ENCODE peak calls at places on chromosomes 3 and 15, in nine cellular contexts. Z is tibial nerve, P is transverse colon, B is ovary, W is A549, S is sigmoid colon, U is esophagus muscularis mucosa, J is H1, I is stomach. X is an unnamed sample.

GRCh38 chr3:45940004-45940780 is 3.1 kb upstream of the CXCR6 start:
- DNase-seq in Z (no peak), P (no peak), B (no peak), W (no peak), S (peak; percentile 51), U (no peak), J (no peak), I (no peak), X (no peak)

GRCh38 chr15:57866149-57866736 is 159.7 kb downstream of the POLR2M start:
- DNase-seq in Z (no peak), P (peak; percentile 76), B (peak; percentile 28), W (peak; percentile 53), S (no peak), U (peak; percentile 50), J (peak; percentile 87), I (peak; percentile 78), X (peak; percentile 66)

GRCh38 chr3:48140284-48140683 is 47.9 kb downstream of the CDC25A start:
- DNase-seq in Z (no peak), P (no peak), B (no peak), W (no peak), S (no peak), U (no peak), J (no peak), I (no peak), X (no peak)

GRCh38 chr15:96409231-96410138 is 79.0 kb downstream of the NR2F2 start:
- DNase-seq in Z (no peak), P (peak; percentile 16), B (peak; percentile 33), W (no peak), S (no peak), U (peak; percentile 86), J (peak; percentile 64), I (no peak), X (no peak)

GRCh38 chr3:113211370-113212154 is at the start of gene BOC:
- DNase-seq in Z (no peak), P (no peak), B (peak; percentile 70), W (peak; percentile 45), S (peak; percentile 77), U (peak; percentile 92), J (no peak), I (no peak), X (no peak)

GRCh38 chr3:30231277-30232141 is 374.9 kb upstream of the TGFBR2 start:
- DNase-seq in Z (no peak), P (no peak), B (no peak), W (no peak), S (no peak), U (no peak), J (no peak), I (no peak), X (no peak)

GRCh38 chr3:62823461-62824050 is 51.7 kb downstream of the CADPS start:
- DNase-seq in Z (no peak), P (no peak), B (no peak), W (no peak), S (no peak), U (no peak), J (no peak), I (no peak), X (no peak)

GRCh38 chr3:100184960-100185566 is 70.8 kb upstream of the FILIP1L start:
- DNase-seq in Z (no peak), P (no peak), B (no peak), W (no peak), S (no peak), U (no peak), J (no peak), I (no peak), X (no peak)

GRCh38 chr15:78088773-78089080 is 3.6 kb upstream of the SH2D7 start:
- DNase-seq in Z (no peak), P (peak; percentile 80), B (no peak), W (no peak), S (peak; percentile 30), U (no peak), J (no peak), I (peak; percentile 67), X (no peak)

GRCh38 chr15:80456517-80457497 is 52.6 kb downstream of the ARNT2 start:
- DNase-seq in Z (no peak), P (no peak), B (no peak), W (no peak), S (no peak), U (no peak), J (no peak), I (no peak), X (no peak)

GRCh38 chr3:158395421-158395820 is 175.6 kb upstream of the MLF1 start:
- DNase-seq in Z (no peak), P (no peak), B (no peak), W (no peak), S (no peak), U (no peak), J (no peak), I (no peak), X (no peak)

GRCh38 chr3:53809764-53810400 is 36.3 kb downstream of the CHDH start:
- DNase-seq in Z (no peak), P (no peak), B (peak; percentile 9), W (no peak), S (no peak), U (no peak), J (no peak), I (no peak), X (no peak)

GRCh38 chr3:53811143-53811915 is 34.9 kb downstream of the CHDH start:
- DNase-seq in Z (no peak), P (no peak), B (peak; percentile 10), W (no peak), S (peak; percentile 47), U (no peak), J (no peak), I (peak; percentile 22), X (no peak)

GRCh38 chr3:53813876-53814275 is 32.3 kb downstream of the CHDH start:
- DNase-seq in Z (no peak), P (no peak), B (peak; percentile 9), W (no peak), S (peak; percentile 22), U (no peak), J (no peak), I (peak; percentile 11), X (no peak)

GRCh38 chr3:53813229-53813628 is 33.0 kb downstream of the CHDH start:
- DNase-seq in Z (no peak), P (no peak), B (no peak), W (no peak), S (peak; percentile 38), U (no peak), J (no peak), I (peak; percentile 17), X (no peak)

DNA sequence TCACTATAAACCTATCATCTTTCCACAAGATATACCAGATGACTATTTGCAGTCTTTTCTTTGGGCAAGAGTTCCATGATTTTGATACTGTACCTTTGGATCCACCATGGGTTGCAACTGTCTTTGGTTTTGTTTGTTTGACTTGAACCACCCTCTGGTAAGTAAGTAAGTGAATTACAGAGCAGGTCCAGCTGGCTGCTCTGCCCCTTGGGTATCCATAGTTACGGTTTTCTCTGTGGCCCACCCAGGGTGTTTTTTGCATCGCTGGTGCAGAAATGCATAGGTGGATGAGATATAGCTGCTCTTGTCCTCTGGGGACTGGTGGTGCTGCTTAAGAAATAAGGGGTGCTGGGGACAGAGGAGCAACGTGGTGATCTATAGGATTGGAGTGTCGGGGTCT is 33.8 kb downstream of the CHDH start:
- DNase-seq in Z (no peak), P (no peak), B (no peak), W (no peak), S (peak; percentile 25), U (no peak), J (no peak), I (no peak), X (no peak)
- TF ChIP-seq EP300 in Z (no peak), P (no peak), B (no peak), W (no peak), S (no peak), U (no peak), J (no peak), I (no peak), X (no peak)

GRCh38 chr3:140760324-140761075 is 82.6 kb downstream of the TRIM42 start:
- DNase-seq in Z (no peak), P (no peak), B (no peak), W (no peak), S (no peak), U (peak; percentile 78), J (peak; percentile 19), I (no peak), X (no peak)

GRCh38 chr3:140762751-140763150 is 84.9 kb downstream of the TRIM42 start:
- DNase-seq in Z (no peak), P (no peak), B (no peak), W (no peak), S (no peak), U (no peak), J (no peak), I (no peak), X (no peak)

GRCh38 chr3:140756240-140757016 is 78.6 kb downstream of the TRIM42 start:
- DNase-seq in Z (no peak), P (no peak), B (no peak), W (no peak), S (no peak), U (no peak), J (no peak), I (no peak), X (no peak)

GRCh38 chr3:140753865-140754754 is 76.2 kb downstream of the TRIM42 start:
- DNase-seq in Z (no peak), P (no peak), B (no peak), W (no peak), S (no peak), U (no peak), J (no peak), I (no peak), X (no peak)

DNA sequence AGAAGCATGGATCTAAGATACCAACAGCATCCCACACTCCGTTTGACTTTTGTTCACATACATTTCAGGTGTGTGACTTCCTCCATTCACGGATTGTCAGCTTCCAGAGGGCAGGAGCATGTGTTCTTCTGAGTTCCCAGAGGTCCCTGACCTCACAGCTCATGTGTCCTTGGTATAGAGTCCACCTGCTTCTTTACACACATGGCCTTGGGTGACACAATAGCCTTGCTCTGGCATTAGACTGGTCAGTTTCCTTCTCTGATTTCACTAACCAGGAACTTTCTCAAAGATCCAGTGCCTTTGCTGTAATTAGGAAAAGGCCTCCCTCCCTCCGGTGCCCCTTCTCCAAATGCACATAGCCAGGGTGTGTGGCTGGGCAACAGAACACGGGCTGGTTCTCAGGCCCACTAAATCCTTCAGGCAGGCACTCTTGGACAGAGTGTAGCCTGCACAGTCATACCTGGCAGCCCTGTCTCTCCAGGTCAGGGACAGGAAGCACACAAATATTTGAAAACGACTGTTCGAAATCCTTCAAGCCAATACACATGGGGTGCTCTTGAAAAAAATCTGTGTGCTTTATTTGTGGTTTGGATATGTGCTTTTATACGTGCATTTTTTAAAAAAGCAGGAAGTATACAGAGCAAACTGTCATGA is 81.1 kb downstream of the TRIM42 start:
- DNase-seq in Z (no peak), P (no peak), B (no peak), W (no peak), S (no peak), U (peak; percentile 62), J (no peak), I (no peak), X (no peak)
- TF ChIP-seq EP300 in Z (no peak), P (no peak), B (no peak), W (no peak), S (no peak), U (no peak), J (no peak), I (no peak), X (no peak)

GRCh38 chr3:16511561-16512434 is 1.7 kb downstream of the RFTN1 start:
- DNase-seq in Z (peak; percentile 36), P (peak; percentile 65), B (peak; percentile 46), W (no peak), S (peak; percentile 73), U (no peak), J (no peak), I (peak; percentile 56), X (peak; percentile 79)
- TF ChIP-seq EP300 in Z (no peak), P (no peak), B (no peak), W (no peak), S (peak; percentile 9), U (peak; percentile 8), J (no peak), I (no peak), X (peak; percentile 47)

GRCh38 chr3:160792445-160793039 is 36.5 kb downstream of the PPM1L start:
- DNase-seq in Z (no peak), P (no peak), B (no peak), W (no peak), S (no peak), U (no peak), J (no peak), I (no peak), X (no peak)
- TF ChIP-seq EP300 in Z (no peak), P (no peak), B (no peak), W (no peak), S (no peak), U (no peak), J (no peak), I (no peak), X (no peak)

X was measured in upper lobe of left lung.